ENCODE peak calls at places on chromosomes 12 and 14, in six cellular contexts. I is NCI-H524; X is cardiac fibroblast; U is WTC11; Y is effector memory CD8-positive, alpha-beta T cell; D is LoVo. M is an unnamed sample.

GRCh38 chr12:118126119-118126757 is 9.7 kb upstream of the PEBP1 start:
- DNase-seq in I (no peak), X (no peak), U (no peak), Y (no peak), D (no peak), M (no peak)

GRCh38 chr12:74490390-74491064 is 47.1 kb upstream of the ATXN7L3B start:
- DNase-seq in I (no peak), X (no peak), U (no peak), Y (no peak), D (no peak), M (no peak)

GRCh38 chr14:101556566-101557320 is 4.6 kb upstream of the DIO3 start:
- DNase-seq in I (no peak), X (no peak), U (no peak), Y (no peak), D (no peak), M (no peak)

GRCh38 chr12:78916845-78917480 is 52.4 kb downstream of the SYT1 start:
- DNase-seq in I (no peak), X (peak), U (no peak), Y (no peak), D (peak), M (no peak)

GRCh38 chr14:29738950-29739349 is 188.7 kb downstream of the PRKD1 start:
- DNase-seq in I (no peak), X (no peak), U (no peak), Y (no peak), D (no peak), M (no peak)

GRCh38 chr14:33834956-33835655 is 115.8 kb downstream of the EGLN3 start:
- DNase-seq in I (no peak), X (no peak), U (no peak), Y (no peak), D (no peak), M (no peak)

GRCh38 chr14:68819260-68819691 is 26.4 kb upstream of the ZFP36L1 start:
- DNase-seq in I (no peak), X (peak), U (peak), Y (no peak), D (peak), M (no peak)

GRCh38 chr12:116150001-116150400 is 127.5 kb downstream of the MED13L start:
- DNase-seq in I (no peak), X (peak), U (no peak), Y (no peak), D (no peak), M (no peak)

GRCh38 chr14:99644723-99645544 is at the start of gene HHIPL1:
- DNase-seq in I (no peak), X (peak), U (peak), Y (no peak), D (no peak), M (no peak)

GRCh38 chr12:41514907-41515306 is 326.8 kb downstream of the PDZRN4 start:
- DNase-seq in I (no peak), X (no peak), U (peak), Y (no peak), D (no peak), M (no peak)

M was measured in NCI-H1694.